ENCODE peak calls at places on chromosomes 4 and X, in six cellular contexts. B, X, Z, H, R and N are unnamed samples.

GRCh38 chr4:158211288-158211687 is 1.0 kb downstream of the TMEM144 start:
- DNase-seq in B (peak), X (no peak), Z (no peak), H (no peak), R (no peak), N (no peak)

GRCh38 chr4:579543-580175 is 3.6 kb upstream of the TMEM271 start:
- DNase-seq in B (no peak), X (no peak), Z (no peak), H (no peak), R (no peak), N (no peak)

GRCh38 chr4:2320746-2321145 is 58.8 kb upstream of the MXD4 start:
- DNase-seq in B (peak), X (no peak), Z (peak), H (no peak), R (no peak), N (no peak)

GRCh38 chr4:156609421-156609820 is 362.2 kb downstream of the PDGFC start:
- DNase-seq in B (no peak), X (no peak), Z (no peak), H (no peak), R (peak), N (no peak)

GRCh38 chr4:18858229-18858922 is 836.8 kb upstream of the LCORL start:
- DNase-seq in B (no peak), X (no peak), Z (no peak), H (no peak), R (no peak), N (no peak)

GRCh38 chrX:55220119-55220794 is at the start of gene PAGE5:
- DNase-seq in B (no peak), X (no peak), Z (peak), H (no peak), R (no peak), N (no peak)

GRCh38 chr4:101256222-101256621 is 91.1 kb downstream of the PPP3CA start:
- DNase-seq in B (peak), X (no peak), Z (no peak), H (no peak), R (no peak), N (no peak)

GRCh38 chr4:73450398-73451004 is 14.5 kb downstream of the AFP start:
- DNase-seq in B (no peak), X (no peak), Z (no peak), H (no peak), R (no peak), N (no peak)

GRCh38 chr4:129344058-129344457 is 248.1 kb downstream of the C4orf33 start:
- DNase-seq in B (no peak), X (no peak), Z (no peak), H (no peak), R (peak), N (no peak)

GRCh38 chr4:97013309-97014106 is 1129.8 kb downstream of the STPG2 start:
- DNase-seq in B (no peak), X (no peak), Z (no peak), H (no peak), R (no peak), N (no peak)

GRCh38 chr4:74266081-74266480 is 42.2 kb upstream of the EPGN start:
- DNase-seq in B (no peak), X (no peak), Z (no peak), H (no peak), R (no peak), N (no peak)

GRCh38 chr4:163063891-163064290 is 102.8 kb downstream of the NAF1 start:
- DNase-seq in B (no peak), X (no peak), Z (no peak), H (no peak), R (peak), N (no peak)

GRCh38 chrX:130118941-130119640 is 8.8 kb upstream of the ELF4 start:
- DNase-seq in B (no peak), X (no peak), Z (no peak), H (no peak), R (no peak), N (no peak)

GRCh38 chr4:70688795-70689231 is 481 bp downstream of the UTP3 start:
- DNase-seq in B (no peak), X (no peak), Z (peak), H (no peak), R (no peak), N (no peak)

GRCh38 chr4:95638920-95639501 is 90.2 kb upstream of the UNC5C start:
- DNase-seq in B (no peak), X (no peak), Z (no peak), H (no peak), R (no peak), N (no peak)

GRCh38 chr4:54513231-54513630 is 144.5 kb upstream of the KIT start:
- DNase-seq in B (no peak), X (no peak), Z (no peak), H (no peak), R (peak), N (peak)

GRCh38 chr4:96154676-96155075 is 314.8 kb downstream of the PDHA2 start:
- DNase-seq in B (no peak), X (no peak), Z (no peak), H (no peak), R (no peak), N (no peak)

GRCh38 chrX:153971124-153971631 is 440 bp downstream of the HCFC1 start:
- DNase-seq in B (peak), X (peak), Z (peak), H (peak), R (peak), N (peak)

GRCh38 chrX:49164589-49165360 is 2.2 kb downstream of the MAGIX start:
- DNase-seq in B (no peak), X (no peak), Z (peak), H (no peak), R (no peak), N (no peak)

GRCh38 chrX:49160908-49161307 is 1.6 kb upstream of the MAGIX start:
- DNase-seq in B (no peak), X (no peak), Z (no peak), H (no peak), R (no peak), N (no peak)

GRCh38 chrX:49165901-49166881 is 3.6 kb downstream of the MAGIX start:
- DNase-seq in B (peak), X (peak), Z (peak), H (peak), R (peak), N (no peak)

GRCh38 chrX:49162620-49163019 is at the start of gene MAGIX:
- DNase-seq in B (peak), X (no peak), Z (peak), H (no peak), R (no peak), N (no peak)

GRCh38 chrX:49163555-49164419 is 1.2 kb downstream of the MAGIX start:
- DNase-seq in B (peak), X (peak), Z (peak), H (peak), R (peak), N (peak)
- TF ChIP-seq POLR2A in B (no peak), X (no peak), Z (no peak), H (peak), R (peak), N (peak)

DNA sequence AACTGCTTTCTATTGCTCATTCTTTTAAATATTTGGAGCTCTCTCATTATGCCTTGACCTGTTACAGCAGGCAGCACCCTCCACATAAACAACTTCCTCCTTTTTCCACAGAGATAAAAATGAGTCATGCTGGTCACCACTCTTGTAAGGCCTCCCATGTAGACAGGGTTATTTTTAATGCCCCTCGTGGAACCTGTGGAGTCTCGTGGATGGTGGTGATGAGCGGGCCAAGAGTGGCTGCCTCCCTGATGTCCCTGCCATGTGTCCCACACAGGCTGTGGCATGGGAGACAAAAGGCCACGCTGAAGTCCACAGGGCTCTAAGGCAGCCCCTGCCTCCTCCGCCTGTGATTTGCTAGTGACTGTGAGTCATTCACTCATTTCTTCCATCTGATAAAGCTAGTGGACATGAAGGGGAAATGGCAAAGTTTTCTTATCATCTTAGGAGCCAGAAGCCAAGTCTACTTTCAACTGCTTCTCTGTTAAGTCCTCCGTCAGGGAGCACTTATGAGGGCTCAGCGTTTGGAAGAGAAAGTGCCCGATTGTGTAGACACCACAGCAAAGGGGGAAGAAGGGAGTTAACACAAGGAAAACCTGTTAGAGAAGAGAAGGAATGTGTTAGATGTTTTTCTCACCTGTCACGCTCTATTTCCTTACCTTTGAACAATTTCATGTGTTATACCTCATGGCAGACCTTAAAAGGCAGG is 121.6 kb upstream of the FAT1 start:
- DNase-seq in B (no peak), X (peak), Z (no peak), H (peak), R (no peak), N (no peak)
- TF ChIP-seq POLR2A in B (no peak), X (no peak), Z (no peak), H (no peak), R (no peak), N (no peak)

GRCh38 chrX:119784747-119785446 is 6.5 kb downstream of the RPL39 start:
- DNase-seq in B (peak), X (no peak), Z (peak), H (no peak), R (peak), N (no peak)
- TF ChIP-seq POLR2A in B (no peak), X (no peak), Z (no peak), H (no peak), R (no peak), N (no peak)

GRCh38 chrX:40097492-40098263 is at the start of gene BCOR:
- DNase-seq in B (peak), X (peak), Z (peak), H (peak), R (peak), N (no peak)

GRCh38 chrX:40099046-40099968 is 1.5 kb upstream of the BCOR start:
- DNase-seq in B (no peak), X (peak), Z (peak), H (peak), R (peak), N (no peak)

GRCh38 chrX:40100141-40100536 is 2.4 kb upstream of the BCOR start:
- DNase-seq in B (peak), X (no peak), Z (peak), H (peak), R (no peak), N (no peak)

GRCh38 chrX:40097101-40097491 is 662 bp downstream of the BCOR start:
- DNase-seq in B (no peak), X (no peak), Z (no peak), H (peak), R (no peak), N (no peak)

DNA sequence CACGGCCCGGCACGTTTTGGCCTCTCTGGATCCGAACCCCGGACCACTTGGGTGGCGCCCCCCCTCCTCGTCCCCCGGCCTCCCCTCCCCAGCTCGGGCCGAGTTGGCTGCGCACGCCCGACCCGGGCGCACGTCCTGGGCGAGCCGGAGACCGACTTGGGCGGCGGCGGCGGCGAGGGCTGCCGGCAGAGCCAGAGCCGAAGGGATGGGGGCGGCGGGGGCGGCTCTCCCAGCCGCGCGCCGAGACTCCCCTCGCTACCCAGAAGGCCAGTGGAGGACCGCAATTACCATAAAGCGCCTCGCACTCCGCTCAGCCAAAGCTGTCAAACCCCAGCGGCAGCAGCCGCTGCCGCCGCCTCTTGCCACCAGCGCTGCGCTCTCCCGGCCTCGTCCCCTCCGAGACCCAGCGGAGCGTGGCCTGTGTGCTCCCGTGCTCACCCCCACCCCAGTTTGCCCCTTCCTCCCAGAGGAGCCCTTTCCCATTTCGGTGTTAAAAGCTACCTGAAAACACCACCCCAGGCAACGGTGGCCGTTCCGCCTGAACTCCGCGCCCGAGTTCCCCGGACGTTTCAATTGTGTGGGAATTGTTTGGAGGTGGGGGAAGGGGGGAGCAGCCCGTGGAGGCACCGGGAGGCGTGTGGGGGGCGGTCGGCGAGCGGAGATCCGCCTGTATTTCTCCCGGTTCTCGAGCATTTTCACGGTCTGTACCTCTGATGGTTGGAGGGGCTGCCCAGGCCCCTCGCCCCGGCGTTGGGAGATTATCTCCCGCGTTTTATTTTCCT is 697 bp upstream of the BCOR start:
- DNase-seq in B (no peak), X (no peak), Z (peak), H (peak), R (peak), N (no peak)
- TF ChIP-seq POLR2A in B (no peak), X (peak), Z (no peak), H (no peak), R (peak), N (no peak)